ENCODE peak calls at places on chromosomes 1 and 21, in six cellular contexts. F is type B pancreatic cell, Q is Right ventricle myocardium inferior, C is AG09309, L is fibroblast of villous mesenchyme, P is skeletal muscle cell. B is an unnamed sample.

GRCh38 chr1:171998711-171999110 is 157.4 kb downstream of the DNM3 start:
- DNase-seq in F (no peak), Q (no peak), C (no peak), L (no peak), P (no peak), B (peak; percentile 18)

GRCh38 chr1:204706838-204707509 is 21.4 kb upstream of the LRRN2 start:
- DNase-seq in F (no peak), Q (no peak), C (no peak), L (no peak), P (no peak), B (no peak)

GRCh38 chr21:46554431-46555224 is 50.3 kb downstream of the S100B start:
- DNase-seq in F (peak; percentile 63), Q (no peak), C (no peak), L (no peak), P (no peak), B (no peak)

GRCh38 chr1:31127266-31127665 is 61.7 kb upstream of the PUM1 start:
- DNase-seq in F (no peak), Q (no peak), C (no peak), L (peak; percentile 45), P (peak; percentile 24), B (no peak)

GRCh38 chr1:228799929-228800328 is 64.7 kb downstream of the RHOU start:
- DNase-seq in F (peak; percentile 10), Q (no peak), C (no peak), L (no peak), P (no peak), B (no peak)

GRCh38 chr1:16992675-16993074 is 12.3 kb upstream of the MFAP2 start:
- DNase-seq in F (no peak), Q (no peak), C (no peak), L (no peak), P (no peak), B (no peak)

GRCh38 chr1:68770817-68771216 is 273.9 kb upstream of the DEPDC1 start:
- DNase-seq in F (no peak), Q (no peak), C (no peak), L (no peak), P (no peak), B (no peak)

GRCh38 chr1:189939967-189940366 is 537.7 kb downstream of the BRINP3 start:
- DNase-seq in F (no peak), Q (no peak), C (no peak), L (no peak), P (peak; percentile 41), B (no peak)

GRCh38 chr1:214637722-214638473 is 34.9 kb downstream of the CENPF start:
- DNase-seq in F (no peak), Q (no peak), C (no peak), L (peak; percentile 66), P (no peak), B (no peak)

GRCh38 chr1:238892612-238893011 is 493.8 kb upstream of the CHRM3 start:
- DNase-seq in F (no peak), Q (no peak), C (no peak), L (no peak), P (peak; percentile 0), B (no peak)

GRCh38 chr1:182391028-182391361 is 595 bp downstream of the GLUL start:
- DNase-seq in F (no peak), Q (no peak), C (no peak), L (no peak), P (no peak), B (no peak)

GRCh38 chr1:145782166-145783099 is 41.5 kb downstream of the RNF115 start:
- DNase-seq in F (no peak), Q (no peak), C (peak; percentile 73), L (peak; percentile 71), P (peak; percentile 76), B (peak; percentile 45)

GRCh38 chr1:54324750-54325704 is 81.2 kb downstream of the SSBP3 start:
- DNase-seq in F (no peak), Q (no peak), C (no peak), L (peak; percentile 68), P (no peak), B (no peak)

GRCh38 chr1:55580845-55581332 is 365.7 kb upstream of the USP24 start:
- DNase-seq in F (no peak), Q (no peak), C (peak; percentile 76), L (peak; percentile 78), P (peak; percentile 95), B (peak; percentile 86)

GRCh38 chr1:27605796-27606707 is 2.1 kb upstream of the AHDC1 start:
- DNase-seq in F (no peak), Q (no peak), C (no peak), L (peak; percentile 71), P (no peak), B (no peak)

GRCh38 chr1:214072758-214073157 is 85.0 kb downstream of the PROX1 start:
- DNase-seq in F (no peak), Q (no peak), C (no peak), L (no peak), P (no peak), B (no peak)

B was measured in GM04504.